ENCODE peak calls at places on chromosomes 5 and 9, in ten cellular contexts. H is mesenchymal stem cell; Z is fibroblast of lung; M is cardiac muscle cell; C is CD4-positive, alpha-beta memory T cell; Y is body of pancreas; W is ovary; O is spleen; D is heart left ventricle; Q is breast epithelium. A is an unnamed sample.

GRCh38 chr9:105403552-105404246 is 44.1 kb upstream of the FSD1L start:
- DNase-seq in H (no peak), Z (no peak), M (no peak), C (no peak), Y (no peak), W (no peak), O (no peak), D (no peak), Q (no peak), A (no peak)

GRCh38 chr5:135240781-135241360 is 158.2 kb downstream of the MACROH2A1 start:
- DNase-seq in H (no peak), Z (no peak), M (no peak), C (no peak), Y (no peak), W (no peak), O (peak; percentile 45), D (no peak), Q (no peak), A (no peak)

GRCh38 chr9:133130721-133131244 is 9.7 kb upstream of the RALGDS start:
- DNase-seq in H (no peak), Z (no peak), M (no peak), C (peak; percentile 66), Y (no peak), W (no peak), O (peak; percentile 91), D (no peak), Q (no peak), A (no peak)

GRCh38 chr5:149217096-149217801 is 54.4 kb upstream of the AFAP1L1 start:
- DNase-seq in H (no peak), Z (no peak), M (no peak), C (no peak), Y (no peak), W (no peak), O (no peak), D (peak; percentile 66), Q (no peak), A (no peak)

GRCh38 chr9:69295872-69296562 is 29.0 kb upstream of the ENTREP1 start:
- DNase-seq in H (peak; percentile 15), Z (no peak), M (peak; percentile 39), C (no peak), Y (no peak), W (peak; percentile 54), O (no peak), D (no peak), Q (no peak), A (no peak)

GRCh38 chr9:88733651-88734470 is 198.9 kb downstream of the NXNL2 start:
- DNase-seq in H (peak; percentile 77), Z (peak; percentile 85), M (no peak), C (no peak), Y (peak; percentile 18), W (no peak), O (no peak), D (no peak), Q (no peak), A (no peak)

GRCh38 chr9:34171753-34172535 is 6.9 kb upstream of the UBAP1 start:
- DNase-seq in H (no peak), Z (no peak), M (no peak), C (peak; percentile 62), Y (no peak), W (no peak), O (peak; percentile 83), D (no peak), Q (no peak), A (no peak)

GRCh38 chr9:127283917-127284316 is 19.3 kb downstream of the GARNL3 start:
- DNase-seq in H (peak; percentile 46), Z (peak; percentile 29), M (no peak), C (peak; percentile 3), Y (no peak), W (no peak), O (no peak), D (no peak), Q (no peak), A (peak; percentile 29)

GRCh38 chr5:66209350-66209749 is 65.2 kb downstream of the SREK1 start:
- DNase-seq in H (no peak), Z (peak; percentile 11), M (no peak), C (no peak), Y (no peak), W (no peak), O (no peak), D (no peak), Q (no peak), A (no peak)

GRCh38 chr9:34986541-34987047 is 3.0 kb upstream of the DNAJB5 start:
- DNase-seq in H (peak; percentile 41), Z (peak; percentile 32), M (no peak), C (peak; percentile 50), Y (peak; percentile 28), W (no peak), O (peak; percentile 80), D (no peak), Q (no peak), A (peak; percentile 42)

GRCh38 chr9:34375901-34376595 is 650 bp downstream of the MYORG start:
- DNase-seq in H (peak; percentile 30), Z (peak; percentile 38), M (peak; percentile 44), C (peak; percentile 42), Y (peak; percentile 76), W (no peak), O (peak; percentile 91), D (peak; percentile 82), Q (no peak), A (peak; percentile 56)

DNA sequence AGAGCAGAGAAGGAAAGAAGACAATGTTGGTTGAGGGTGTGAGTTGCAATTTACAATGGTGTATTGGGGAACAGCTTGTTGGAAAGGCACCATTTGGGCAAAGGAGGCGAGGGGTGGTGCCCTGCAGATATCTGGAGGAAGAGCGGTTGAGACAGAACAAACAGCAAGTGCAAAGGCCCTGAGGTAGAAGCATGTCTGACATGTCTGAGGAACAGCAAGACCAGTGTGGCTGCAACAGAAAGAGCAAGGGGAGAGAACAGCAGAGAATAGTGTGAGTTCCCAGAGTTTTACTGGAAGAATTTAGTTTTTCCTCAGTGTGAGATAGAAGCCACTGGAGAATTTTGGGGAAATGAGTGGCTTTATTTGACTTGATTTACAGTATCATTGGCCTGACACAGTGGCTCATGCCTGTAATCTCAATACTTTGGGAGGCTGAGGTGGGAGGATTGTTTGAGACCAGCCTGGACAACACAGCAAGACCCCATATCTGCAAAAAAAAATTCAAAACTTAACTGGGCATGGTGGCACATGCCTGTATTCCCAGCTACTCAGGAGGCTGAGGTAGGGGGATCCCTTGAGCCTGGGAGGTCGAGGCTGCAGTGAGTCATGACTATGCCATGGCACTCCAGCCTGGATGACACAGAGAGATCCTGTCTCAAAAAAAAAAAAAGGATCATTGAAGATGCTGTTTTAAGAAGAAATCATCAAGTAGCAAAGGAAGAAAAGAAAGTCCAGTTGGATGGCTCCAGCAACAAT is 13.6 kb downstream of the CMBL start:
- DNase-seq in H (no peak), Z (no peak), M (no peak), C (no peak), Y (no peak), W (no peak), O (peak; percentile 25), D (no peak), Q (peak; percentile 20), A (no peak)
- H3K27ac ChIP-seq in H (no peak overlapping the region), Z (no peak overlapping the region), M (no peak overlapping the region), C (no peak overlapping the region), Y (no peak overlapping the region), W (no peak overlapping the region), O (no peak overlapping the region), D (no peak overlapping the region), Q (no peak overlapping the region), A (no peak overlapping the region)

GRCh38 chr5:38547257-38547656 is 9.2 kb downstream of the LIFR start:
- DNase-seq in H (no peak), Z (no peak), M (no peak), C (no peak), Y (no peak), W (no peak), O (no peak), D (no peak), Q (no peak), A (no peak)

GRCh38 chr5:38541174-38541724 is 15.2 kb downstream of the LIFR start:
- DNase-seq in H (no peak), Z (peak; percentile 59), M (no peak), C (no peak), Y (no peak), W (no peak), O (no peak), D (no peak), Q (no peak), A (no peak)

GRCh38 chr5:38546691-38547146 is 9.7 kb downstream of the LIFR start:
- DNase-seq in H (no peak), Z (no peak), M (no peak), C (no peak), Y (peak; percentile 45), W (no peak), O (no peak), D (no peak), Q (no peak), A (no peak)

GRCh38 chr5:38543074-38543473 is 13.4 kb downstream of the LIFR start:
- DNase-seq in H (no peak), Z (no peak), M (no peak), C (no peak), Y (no peak), W (no peak), O (no peak), D (no peak), Q (no peak), A (no peak)

DNA sequence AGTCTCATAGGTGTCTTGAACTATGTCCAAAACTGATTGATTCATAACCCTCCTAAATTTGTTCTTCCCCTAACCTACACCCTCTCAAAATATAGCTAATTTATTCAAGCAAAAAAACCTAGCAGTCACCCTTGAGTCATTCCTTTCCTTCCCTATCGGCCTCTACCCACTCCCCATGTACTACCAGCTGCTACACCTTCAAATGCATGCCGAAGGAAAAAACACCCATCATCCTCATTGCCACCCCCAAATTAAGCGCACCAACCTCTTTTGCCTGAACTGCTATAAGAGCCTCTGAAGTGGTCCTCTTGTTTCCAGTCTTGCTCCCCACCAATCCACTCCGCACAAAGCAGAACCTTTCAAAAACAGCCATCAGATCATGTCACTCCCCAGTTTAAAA is 12.6 kb downstream of the LIFR start:
- DNase-seq in H (no peak), Z (no peak), M (no peak), C (no peak), Y (no peak), W (no peak), O (no peak), D (no peak), Q (no peak), A (no peak)
- H3K27ac ChIP-seq in H (no peak overlapping the region), Z (no peak overlapping the region), M (no peak overlapping the region), C (no peak overlapping the region), Y (no peak overlapping the region), W (no peak overlapping the region), O (no peak overlapping the region), D (no peak overlapping the region), Q (no peak overlapping the region), A (no peak overlapping the region)

DNA sequence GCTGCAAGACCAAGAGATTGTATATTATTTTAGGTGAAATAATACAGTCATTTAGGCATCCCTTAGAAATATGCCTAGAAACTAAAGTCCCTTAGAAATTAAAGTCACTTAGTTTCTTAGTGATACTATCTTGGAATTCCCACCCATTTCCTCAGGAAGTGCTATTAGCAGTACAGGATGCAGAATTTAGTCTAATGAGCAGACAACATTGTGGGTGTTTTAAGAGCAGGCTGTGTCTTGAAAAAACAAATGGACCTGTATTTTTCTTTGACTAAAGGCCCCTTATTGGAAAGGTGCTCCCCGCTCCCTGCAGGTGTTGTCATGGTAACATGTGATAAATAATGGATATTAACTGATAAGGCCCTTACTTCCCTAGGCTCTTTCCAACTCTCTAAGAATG is 38.8 kb upstream of the STARD4 start:
- DNase-seq in H (no peak), Z (peak; percentile 9), M (no peak), C (no peak), Y (no peak), W (no peak), O (no peak), D (no peak), Q (no peak), A (no peak)
- H3K27ac ChIP-seq in H (peak overlapping the region; percentile 53), Z (no peak overlapping the region), M (no peak overlapping the region), C (no peak overlapping the region), Y (no peak overlapping the region), W (no peak overlapping the region), O (peak overlapping the region; percentile 33), D (peak overlapping the region; percentile 80), Q (peak overlapping the region; percentile 54), A (no peak overlapping the region)

GRCh38 chr5:73321757-73322452 is 126.7 kb downstream of the FOXD1 start:
- DNase-seq in H (peak; percentile 60), Z (peak; percentile 100), M (no peak), C (no peak), Y (no peak), W (no peak), O (no peak), D (no peak), Q (no peak), A (no peak)
- H3K27ac ChIP-seq in H (peak overlapping the region; percentile 84), Z (peak overlapping the region; percentile 39), M (no peak overlapping the region), C (no peak overlapping the region), Y (no peak overlapping the region), W (no peak overlapping the region), O (no peak overlapping the region), D (no peak overlapping the region), Q (no peak overlapping the region), A (no peak overlapping the region)